ENCODE peak calls at places on chromosomes 12 and 14, in six cellular contexts. One of them, this sample, is unnamed. For H3K4me1, the result is how much of the 10 kb centered on the place peaks cover.

GRCh38 chr14:89110110-89110509 is 285.7 kb downstream of the TTC8 start:
- DNase-seq in A549: no peak
- DNase-seq in fibroblast of lung: no peak
- DNase-seq in osteoblast: no peak
- DNase-seq in lung: no peak
- DNase-seq in endothelial cell of umbilical vein: no peak
- DNase-seq in this sample: no peak

GRCh38 chr12:62632521-62632920 is 165.9 kb downstream of the MON2 start:
- DNase-seq in A549: no peak
- DNase-seq in fibroblast of lung: peak
- DNase-seq in osteoblast: peak
- DNase-seq in lung: peak
- DNase-seq in endothelial cell of umbilical vein: peak
- DNase-seq in this sample: no peak

GRCh38 chr12:92030618-92031017 is 115.0 kb downstream of the BTG1 start:
- DNase-seq in A549: no peak
- DNase-seq in fibroblast of lung: peak
- DNase-seq in osteoblast: no peak
- DNase-seq in lung: peak
- DNase-seq in endothelial cell of umbilical vein: peak
- DNase-seq in this sample: peak

GRCh38 chr14:101586531-101587402 is 25.5 kb downstream of the DIO3 start:
- DNase-seq in A549: no peak
- DNase-seq in fibroblast of lung: no peak
- DNase-seq in osteoblast: peak
- DNase-seq in lung: no peak
- DNase-seq in endothelial cell of umbilical vein: no peak
- DNase-seq in this sample: no peak

GRCh38 chr12:75390156-75390898 is 562 bp upstream of the GLIPR1L2 start:
- DNase-seq in A549: no peak
- DNase-seq in fibroblast of lung: no peak
- DNase-seq in osteoblast: no peak
- DNase-seq in lung: no peak
- DNase-seq in endothelial cell of umbilical vein: no peak
- DNase-seq in this sample: no peak

GRCh38 chr12:45232771-45233372 is 17.0 kb downstream of the ANO6 start:
- DNase-seq in A549: peak
- DNase-seq in fibroblast of lung: peak
- DNase-seq in osteoblast: peak
- DNase-seq in lung: peak
- DNase-seq in endothelial cell of umbilical vein: peak
- DNase-seq in this sample: peak

GRCh38 chr12:115064296-115064695 is 380.3 kb upstream of the TBX3 start:
- DNase-seq in A549: no peak
- DNase-seq in fibroblast of lung: no peak
- DNase-seq in osteoblast: no peak
- DNase-seq in lung: no peak
- DNase-seq in endothelial cell of umbilical vein: no peak
- DNase-seq in this sample: no peak

GRCh38 chr14:103014466-103015319 is 42.7 kb downstream of the CDC42BPB start:
- DNase-seq in A549: no peak
- DNase-seq in fibroblast of lung: peak
- DNase-seq in osteoblast: peak
- DNase-seq in lung: no peak
- DNase-seq in endothelial cell of umbilical vein: peak
- DNase-seq in this sample: no peak

GRCh38 chr12:77795699-77796098 is 35.0 kb upstream of the NAV3 start:
- DNase-seq in A549: no peak
- DNase-seq in fibroblast of lung: peak
- DNase-seq in osteoblast: no peak
- DNase-seq in lung: no peak
- DNase-seq in endothelial cell of umbilical vein: no peak
- DNase-seq in this sample: no peak

GRCh38 chr12:109797905-109798669 is 35.1 kb downstream of the TRPV4 start:
- DNase-seq in A549: no peak
- DNase-seq in fibroblast of lung: no peak
- DNase-seq in osteoblast: peak
- DNase-seq in lung: no peak
- DNase-seq in endothelial cell of umbilical vein: peak
- DNase-seq in this sample: peak

GRCh38 chr14:105526781-105527380 is 498 bp downstream of the TMEM121 start:
- DNase-seq in A549: no peak
- DNase-seq in fibroblast of lung: no peak
- DNase-seq in osteoblast: peak
- DNase-seq in lung: no peak
- DNase-seq in endothelial cell of umbilical vein: no peak
- DNase-seq in this sample: no peak

GRCh38 chr12:77213316-77213715 is 147.9 kb upstream of the E2F7 start:
- DNase-seq in A549: no peak
- DNase-seq in fibroblast of lung: no peak
- DNase-seq in osteoblast: no peak
- DNase-seq in lung: no peak
- DNase-seq in endothelial cell of umbilical vein: peak
- DNase-seq in this sample: peak

GRCh38 chr12:50276912-50277671 is 6.2 kb downstream of the LIMA1 start:
- DNase-seq in A549: no peak
- DNase-seq in fibroblast of lung: no peak
- DNase-seq in osteoblast: peak
- DNase-seq in lung: no peak
- DNase-seq in endothelial cell of umbilical vein: no peak
- DNase-seq in this sample: no peak

GRCh38 chr14:104794099-104794498 is 1.4 kb downstream of the AKT1 start:
- DNase-seq in A549: peak
- DNase-seq in fibroblast of lung: peak
- DNase-seq in osteoblast: peak
- DNase-seq in lung: peak
- DNase-seq in endothelial cell of umbilical vein: peak
- DNase-seq in this sample: peak

GRCh38 chr12:56631790-56632700 is 1.9 kb upstream of the BAZ2A start:
- DNase-seq in A549: peak
- DNase-seq in fibroblast of lung: peak
- DNase-seq in osteoblast: peak
- DNase-seq in lung: peak
- DNase-seq in endothelial cell of umbilical vein: peak
- DNase-seq in this sample: peak

GRCh38 chr14:86796221-86797074 is 1196.5 kb downstream of the GALC start:
- DNase-seq in A549: no peak
- DNase-seq in fibroblast of lung: peak
- DNase-seq in osteoblast: no peak
- DNase-seq in lung: no peak
- DNase-seq in endothelial cell of umbilical vein: no peak
- DNase-seq in this sample: no peak

GRCh38 chr12:101857043-101857558 is 20.3 kb upstream of the DRAM1 start:
- DNase-seq in A549: no peak
- DNase-seq in fibroblast of lung: peak
- DNase-seq in osteoblast: peak
- DNase-seq in lung: no peak
- DNase-seq in endothelial cell of umbilical vein: peak
- DNase-seq in this sample: no peak

GRCh38 chr14:92785601-92786426 is 8.3 kb upstream of the GOLGA5 start:
- DNase-seq in A549: no peak
- DNase-seq in fibroblast of lung: peak
- DNase-seq in osteoblast: peak
- DNase-seq in lung: no peak
- DNase-seq in endothelial cell of umbilical vein: peak
- DNase-seq in this sample: no peak

GRCh38 chr14:20697273-20698017 is 8.9 kb downstream of the ANG start:
- DNase-seq in A549: peak
- DNase-seq in fibroblast of lung: peak
- DNase-seq in osteoblast: peak
- DNase-seq in lung: peak
- DNase-seq in endothelial cell of umbilical vein: peak
- DNase-seq in this sample: peak

GRCh38 chr12:24596768-24597388 is 352.0 kb downstream of the BCAT1 start:
- DNase-seq in A549: peak
- DNase-seq in fibroblast of lung: peak
- DNase-seq in osteoblast: no peak
- DNase-seq in lung: no peak
- DNase-seq in endothelial cell of umbilical vein: peak
- DNase-seq in this sample: peak

GRCh38 chr12:105679982-105680381 is 349.5 kb downstream of the C12orf75 start:
- DNase-seq in A549: no peak
- DNase-seq in fibroblast of lung: no peak
- DNase-seq in osteoblast: no peak
- DNase-seq in lung: peak
- DNase-seq in endothelial cell of umbilical vein: no peak
- DNase-seq in this sample: no peak

GRCh38 chr12:105317942-105318614 is 12.4 kb upstream of the C12orf75 start:
- DNase-seq in A549: no peak
- DNase-seq in fibroblast of lung: no peak
- DNase-seq in osteoblast: no peak
- DNase-seq in lung: no peak
- DNase-seq in endothelial cell of umbilical vein: no peak
- DNase-seq in this sample: no peak

GRCh38 chr12:9041321-9041720 is 52.0 kb downstream of the KLRG1 start:
- DNase-seq in A549: no peak
- DNase-seq in fibroblast of lung: peak
- DNase-seq in osteoblast: peak
- DNase-seq in lung: no peak
- DNase-seq in endothelial cell of umbilical vein: no peak
- DNase-seq in this sample: no peak

GRCh38 chr12:132222096-132222807 is 78.0 kb downstream of the NOC4L start:
- DNase-seq in A549: peak
- DNase-seq in fibroblast of lung: no peak
- DNase-seq in osteoblast: no peak
- DNase-seq in lung: no peak
- DNase-seq in endothelial cell of umbilical vein: no peak
- DNase-seq in this sample: peak

GRCh38 chr12:2487278-2487677 is 307.5 kb upstream of the FKBP4 start:
- DNase-seq in A549: no peak
- DNase-seq in fibroblast of lung: no peak
- DNase-seq in osteoblast: no peak
- DNase-seq in lung: no peak
- DNase-seq in endothelial cell of umbilical vein: no peak
- DNase-seq in this sample: no peak

GRCh38 chr12:22333751-22334695 is 484 bp downstream of the ST8SIA1 start:
- DNase-seq in A549: no peak
- DNase-seq in fibroblast of lung: no peak
- DNase-seq in osteoblast: peak
- DNase-seq in lung: no peak
- DNase-seq in endothelial cell of umbilical vein: no peak
- DNase-seq in this sample: no peak

DNA sequence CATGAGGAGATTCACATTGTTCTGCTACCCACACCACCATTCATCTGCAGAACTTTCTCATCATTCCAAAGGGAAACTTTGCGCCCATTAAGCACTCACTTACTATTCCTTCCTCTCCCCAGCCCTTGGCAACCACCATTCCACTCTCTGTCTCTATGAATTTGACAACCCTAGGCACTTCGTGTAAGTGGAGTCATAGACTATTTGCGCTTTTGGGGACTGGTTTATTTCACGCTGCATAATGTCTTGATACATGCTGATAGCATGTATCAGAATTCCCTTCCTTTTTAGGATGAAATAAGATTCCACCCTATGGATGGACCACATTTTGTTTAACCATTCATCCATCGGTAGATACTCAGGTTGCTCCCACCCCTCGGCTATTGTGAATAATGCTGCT is 4.5 kb upstream of the EML1 start:
- DNase-seq in A549: no peak
- DNase-seq in fibroblast of lung: no peak
- DNase-seq in osteoblast: no peak
- DNase-seq in lung: no peak
- DNase-seq in endothelial cell of umbilical vein: no peak
- DNase-seq in this sample: no peak
- H3K4me1 ChIP-seq in A549: under half
- H3K4me1 ChIP-seq in fibroblast of lung: under half
- H3K4me1 ChIP-seq in osteoblast: under half
- H3K4me1 ChIP-seq in lung: under half
- H3K4me1 ChIP-seq in endothelial cell of umbilical vein: under half
- H3K4me1 ChIP-seq in this sample: under half

DNA sequence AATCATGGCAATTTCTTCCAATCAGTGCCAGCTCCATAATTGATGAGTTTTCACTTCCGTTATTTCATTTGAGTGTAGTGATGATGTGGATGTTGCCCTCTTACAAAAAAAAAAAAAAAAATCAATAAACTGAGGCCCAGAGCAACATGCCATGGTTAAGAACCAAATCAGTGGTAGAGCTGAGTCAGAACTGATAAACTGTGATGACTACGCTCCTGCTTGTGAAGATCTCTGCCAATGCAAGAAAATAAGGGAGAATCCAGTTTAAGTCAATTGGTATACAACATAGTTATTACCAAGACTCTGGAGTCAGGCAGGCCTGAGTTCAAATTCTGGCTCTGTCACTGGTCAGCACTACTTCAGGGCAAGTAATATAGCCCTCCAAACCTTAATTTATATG is 102.6 kb downstream of the GPR135 start:
- DNase-seq in A549: no peak
- DNase-seq in fibroblast of lung: no peak
- DNase-seq in osteoblast: no peak
- DNase-seq in lung: no peak
- DNase-seq in endothelial cell of umbilical vein: peak
- DNase-seq in this sample: no peak
- H3K4me3 ChIP-seq in A549: no peak
- H3K4me3 ChIP-seq in fibroblast of lung: no peak
- H3K4me3 ChIP-seq in osteoblast: no peak
- H3K4me3 ChIP-seq in lung: no peak
- H3K4me3 ChIP-seq in endothelial cell of umbilical vein: no peak
- H3K4me3 ChIP-seq in this sample: no peak

GRCh38 chr14:50311974-50312733 is at the start of the genes DMAC2L and L2HGDH:
- DNase-seq in A549: peak
- DNase-seq in fibroblast of lung: peak
- DNase-seq in osteoblast: peak
- DNase-seq in lung: peak
- DNase-seq in endothelial cell of umbilical vein: peak
- DNase-seq in this sample: peak
- TF ChIP-seq CTCF in A549: no peak
- TF ChIP-seq CTCF in fibroblast of lung: no peak
- TF ChIP-seq CTCF in osteoblast: no peak
- TF ChIP-seq CTCF in lung: no peak
- TF ChIP-seq CTCF in endothelial cell of umbilical vein: peak
- TF ChIP-seq CTCF in this sample: no peak

DNA sequence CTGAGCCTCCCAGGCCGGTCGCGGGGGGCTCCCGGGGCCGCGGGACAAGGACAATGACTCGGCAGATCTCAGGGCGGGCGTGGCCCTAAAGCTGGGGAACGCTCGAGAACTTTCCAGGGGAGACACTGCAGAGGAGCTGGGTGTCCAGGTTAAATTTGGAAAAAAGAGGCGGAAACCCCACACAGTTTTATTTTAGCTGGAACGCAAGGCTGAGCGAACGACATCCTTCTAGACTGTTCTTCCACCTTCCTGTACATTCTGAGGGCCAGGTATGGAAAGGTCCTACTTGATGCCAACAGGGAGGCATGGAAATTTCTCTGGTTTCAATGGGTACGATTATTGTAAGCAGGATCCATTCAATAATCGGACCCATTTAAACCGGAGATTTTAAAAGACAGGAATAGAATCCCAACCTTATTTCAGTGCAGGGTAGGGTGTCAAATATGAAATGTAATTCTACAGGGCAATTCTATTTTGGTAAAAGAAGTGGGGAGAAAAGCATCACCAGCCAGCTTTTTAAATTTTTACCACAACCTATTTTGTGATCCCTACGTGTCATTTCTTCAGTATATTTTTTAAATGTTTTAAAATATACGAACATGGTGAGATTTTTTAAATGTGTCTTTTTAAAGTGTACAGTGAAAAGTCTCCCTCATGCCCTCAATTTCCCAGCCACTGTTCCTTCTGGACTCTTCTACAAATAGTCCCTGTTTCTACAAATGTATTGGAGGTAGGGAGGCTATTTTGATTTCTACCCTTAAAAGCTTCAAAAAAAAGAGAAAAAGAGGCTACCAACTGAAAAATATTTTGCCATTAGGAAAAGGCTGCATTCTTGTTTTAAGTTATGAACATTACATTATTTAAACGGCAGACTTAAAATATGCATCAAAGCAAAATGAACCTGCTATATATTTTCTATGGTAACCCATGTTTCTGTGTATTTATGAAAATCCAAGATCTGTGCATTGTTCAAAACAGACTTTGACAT is 1.1 kb upstream of the UBC start:
- DNase-seq in A549: no peak
- DNase-seq in fibroblast of lung: peak
- DNase-seq in osteoblast: no peak
- DNase-seq in lung: peak
- DNase-seq in endothelial cell of umbilical vein: peak
- DNase-seq in this sample: peak
- H3K4me1 ChIP-seq in A549: under half
- H3K4me1 ChIP-seq in fibroblast of lung: under half
- H3K4me1 ChIP-seq in osteoblast: half or more
- H3K4me1 ChIP-seq in lung: under half
- H3K4me1 ChIP-seq in endothelial cell of umbilical vein: half or more
- H3K4me1 ChIP-seq in this sample: under half